ENCODE peak calls at places on chromosomes 5 and 9, in four cellular contexts. K, Q, R and Y are unnamed samples.

GRCh38 chr9:132752877-132753592 is 82.8 kb downstream of the GTF3C4 start:
- DNase-seq in K (no peak), Q (no peak), R (no peak), Y (no peak)

GRCh38 chr5:107615173-107615856 is 55.4 kb downstream of the EFNA5 start:
- DNase-seq in K (peak), Q (peak), R (peak), Y (no peak)

GRCh38 chr5:98771389-98772109 is 1.9 kb upstream of the RGMB start:
- DNase-seq in K (peak), Q (peak), R (peak), Y (peak)

GRCh38 chr5:139637438-139638089 is 10.6 kb upstream of the CXXC5 start:
- DNase-seq in K (peak), Q (peak), R (peak), Y (peak)

GRCh38 chr9:104868303-104868686 is 59.7 kb downstream of the ABCA1 start:
- DNase-seq in K (no peak), Q (no peak), R (no peak), Y (no peak)

GRCh38 chr5:140244525-140245025 is 58.3 kb downstream of the PFDN1 start:
- DNase-seq in K (peak), Q (peak), R (peak), Y (peak)

GRCh38 chr5:77560677-77561263 is 68.7 kb upstream of the WDR41 start:
- DNase-seq in K (peak), Q (peak), R (peak), Y (peak)

GRCh38 chr9:120592210-120592609 is 12.2 kb upstream of the CDK5RAP2 start:
- DNase-seq in K (no peak), Q (no peak), R (no peak), Y (no peak)

GRCh38 chr9:79719989-79720388 is 148.2 kb downstream of the TLE4 start:
- DNase-seq in K (no peak), Q (no peak), R (no peak), Y (no peak)

GRCh38 chr5:54644226-54644625 is 126.7 kb downstream of the SNX18 start:
- DNase-seq in K (peak), Q (peak), R (peak), Y (peak)

GRCh38 chr9:83981126-83981871 is 694 bp downstream of the RMI1 start:
- DNase-seq in K (peak), Q (peak), R (peak), Y (peak)

GRCh38 chr5:116370886-116371285 is 203.7 kb downstream of the SEMA6A start:
- DNase-seq in K (peak), Q (peak), R (peak), Y (peak)

DNA sequence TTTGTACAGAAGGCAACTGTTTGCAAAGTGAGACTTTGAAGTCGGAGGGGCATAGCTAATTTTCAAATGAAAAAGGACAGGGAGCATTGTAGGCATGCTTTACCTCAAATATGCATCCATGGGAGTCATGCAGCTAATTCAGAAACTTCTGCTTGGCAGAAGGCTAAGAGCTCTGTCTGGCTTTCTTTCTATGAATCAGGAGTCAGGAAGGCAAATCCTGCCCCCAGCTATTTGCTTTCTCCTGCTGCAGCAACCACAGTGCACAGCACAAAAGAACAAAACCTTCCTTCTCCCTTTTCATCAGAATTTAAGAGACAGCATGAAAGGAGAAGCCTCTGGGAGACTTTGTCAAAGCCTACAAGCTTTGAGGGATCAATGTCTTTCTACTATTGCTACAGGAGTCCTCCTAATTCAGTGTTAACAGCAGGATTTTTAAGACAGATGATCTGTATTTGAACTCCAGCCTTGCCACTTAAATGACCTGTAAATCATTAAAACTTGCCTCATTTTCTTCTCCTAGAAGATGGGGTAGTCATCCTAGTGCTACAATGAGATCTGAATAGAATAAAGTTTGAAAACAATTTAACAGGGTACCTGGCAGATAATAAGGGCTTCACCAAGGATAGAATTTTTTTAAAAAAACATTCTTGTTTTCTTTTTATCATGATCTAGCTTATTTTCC is 209.2 kb downstream of the TARS1 start:
- DNase-seq in K (peak), Q (peak), R (peak), Y (no peak)
- H3K9ac ChIP-seq in K (no peak), Q (peak), R (no peak), Y (no peak)

GRCh38 chr5:5736007-5736406 is 313.5 kb downstream of the ICE1 start:
- DNase-seq in K (no peak), Q (no peak), R (no peak), Y (no peak)

GRCh38 chr5:5739490-5739945 is 317.0 kb downstream of the ICE1 start:
- DNase-seq in K (no peak), Q (no peak), R (no peak), Y (no peak)

GRCh38 chr5:5738797-5739489 is 316.5 kb downstream of the ICE1 start:
- DNase-seq in K (no peak), Q (no peak), R (no peak), Y (no peak)

GRCh38 chr5:5741418-5741817 is 318.9 kb downstream of the ICE1 start:
- DNase-seq in K (no peak), Q (no peak), R (no peak), Y (no peak)
- H3K9ac ChIP-seq in K (no peak), Q (no peak), R (no peak), Y (no peak)

DNA sequence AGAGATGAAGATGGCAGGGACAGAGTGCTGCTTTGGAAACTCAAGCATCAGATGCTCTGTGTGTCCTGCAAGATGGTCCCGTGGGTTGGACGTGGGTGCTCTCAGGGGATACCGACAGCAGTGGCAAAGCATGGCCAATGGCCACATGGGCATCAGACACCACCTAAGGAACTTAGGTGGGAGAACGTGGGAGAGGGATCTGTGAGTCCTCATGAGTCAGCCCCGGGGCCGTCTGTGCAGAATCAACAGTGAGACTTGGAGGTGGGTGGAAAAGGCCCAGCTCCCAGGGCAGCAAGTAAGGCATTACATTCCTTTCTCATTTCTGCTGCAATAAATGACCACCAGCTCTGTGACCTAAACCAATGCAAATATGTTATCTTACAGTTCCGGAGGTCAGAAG is 77.0 kb downstream of the RAD23B start:
- DNase-seq in K (no peak), Q (peak), R (no peak), Y (no peak)
- H3K9ac ChIP-seq in K (no peak), Q (no peak), R (no peak), Y (no peak)

GRCh38 chr5:150253416-150254208 is 36.0 kb downstream of the CAMK2A start:
- DNase-seq in K (no peak), Q (no peak), R (no peak), Y (no peak)
- H3K9ac ChIP-seq in K (no peak), Q (no peak), R (no peak), Y (no peak)

GRCh38 chr5:151253604-151253948 is 591 bp downstream of the GM2A start:
- DNase-seq in K (peak), Q (no peak), R (peak), Y (no peak)

GRCh38 chr5:151250346-151251000 is 2.5 kb upstream of the GM2A start:
- DNase-seq in K (no peak), Q (no peak), R (no peak), Y (no peak)

GRCh38 chr5:151252762-151253603 is at the start of gene GM2A:
- DNase-seq in K (peak), Q (peak), R (peak), Y (peak)

GRCh38 chr5:151251001-151251551 is 1.9 kb upstream of the GM2A start:
- DNase-seq in K (no peak), Q (no peak), R (no peak), Y (no peak)

DNA sequence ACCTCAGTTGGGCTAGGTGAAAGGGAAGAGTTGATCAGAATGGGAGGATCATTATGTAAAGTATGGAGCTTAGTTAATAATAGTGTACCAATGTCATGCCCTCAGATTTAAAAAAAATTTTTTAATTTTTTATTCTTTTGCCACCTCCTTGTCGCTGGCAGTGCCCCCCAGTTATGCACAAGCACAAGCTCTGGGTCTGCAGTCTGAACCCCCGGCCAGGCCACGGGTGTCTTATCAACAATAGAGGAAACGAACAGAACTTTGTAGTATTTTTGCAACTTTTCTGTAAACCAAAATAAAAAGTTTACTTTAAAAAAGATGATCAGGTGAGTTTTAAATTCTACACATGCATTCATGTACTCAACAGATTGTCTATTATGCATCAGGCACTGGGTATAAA is 1.4 kb upstream of the GM2A start:
- DNase-seq in K (no peak), Q (no peak), R (no peak), Y (no peak)
- H3K9ac ChIP-seq in K (no peak), Q (no peak), R (no peak), Y (no peak)

DNA sequence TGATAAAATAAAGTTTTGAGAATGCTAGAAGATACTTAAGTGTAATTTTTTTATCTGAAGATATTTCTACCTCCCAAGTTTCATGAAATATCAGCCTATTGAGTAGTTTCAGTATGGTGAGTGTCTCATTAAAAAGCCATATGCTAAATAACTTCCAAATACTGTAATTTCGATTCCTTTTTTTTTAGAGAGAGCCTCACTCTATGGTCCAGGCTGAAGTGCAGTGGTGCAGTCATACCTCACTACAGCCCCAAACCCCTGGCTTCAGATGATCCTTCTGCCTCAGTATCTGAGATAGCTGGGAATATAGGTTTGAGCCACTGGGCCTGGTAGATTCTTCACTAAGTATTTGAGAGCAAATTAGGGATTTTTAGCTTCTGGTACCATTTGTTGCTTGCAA is 24.5 kb downstream of the CDC42SE2 start:
- DNase-seq in K (no peak), Q (no peak), R (no peak), Y (no peak)
- H3K9ac ChIP-seq in K (no peak), Q (no peak), R (no peak), Y (no peak)

GRCh38 chr9:89999176-89999533 is 394.3 kb downstream of the GADD45G start:
- DNase-seq in K (peak), Q (no peak), R (no peak), Y (no peak)
- H3K9ac ChIP-seq in K (no peak), Q (no peak), R (peak), Y (no peak)

GRCh38 chr9:133953621-133953975 is 38.5 kb downstream of the VAV2 start:
- DNase-seq in K (no peak), Q (no peak), R (no peak), Y (no peak)

GRCh38 chr9:133953976-133954709 is 38.0 kb downstream of the VAV2 start:
- DNase-seq in K (no peak), Q (no peak), R (no peak), Y (no peak)

GRCh38 chr9:133955821-133956411 is 36.2 kb downstream of the VAV2 start:
- DNase-seq in K (no peak), Q (peak), R (peak), Y (peak)

GRCh38 chr9:133956520-133957076 is 35.5 kb downstream of the VAV2 start:
- DNase-seq in K (no peak), Q (no peak), R (peak), Y (peak)

GRCh38 chr9:133954862-133955529 is 37.1 kb downstream of the VAV2 start:
- DNase-seq in K (no peak), Q (no peak), R (peak), Y (no peak)
- H3K9ac ChIP-seq in K (no peak), Q (no peak), R (no peak), Y (no peak)

GRCh38 chr9:82590845-82591244 is 472.1 kb downstream of the RASEF start:
- DNase-seq in K (no peak), Q (no peak), R (no peak), Y (no peak)

GRCh38 chr9:82598254-82599039 is 464.5 kb downstream of the RASEF start:
- DNase-seq in K (no peak), Q (no peak), R (no peak), Y (no peak)

GRCh38 chr9:82597225-82598158 is 465.4 kb downstream of the RASEF start:
- DNase-seq in K (no peak), Q (peak), R (peak), Y (no peak)

GRCh38 chr9:82588801-82589200 is 474.1 kb downstream of the RASEF start:
- DNase-seq in K (no peak), Q (no peak), R (no peak), Y (no peak)

GRCh38 chr9:82593436-82593835 is 469.5 kb downstream of the RASEF start:
- DNase-seq in K (no peak), Q (no peak), R (no peak), Y (no peak)
- H3K9ac ChIP-seq in K (no peak), Q (no peak), R (no peak), Y (no peak)

DNA sequence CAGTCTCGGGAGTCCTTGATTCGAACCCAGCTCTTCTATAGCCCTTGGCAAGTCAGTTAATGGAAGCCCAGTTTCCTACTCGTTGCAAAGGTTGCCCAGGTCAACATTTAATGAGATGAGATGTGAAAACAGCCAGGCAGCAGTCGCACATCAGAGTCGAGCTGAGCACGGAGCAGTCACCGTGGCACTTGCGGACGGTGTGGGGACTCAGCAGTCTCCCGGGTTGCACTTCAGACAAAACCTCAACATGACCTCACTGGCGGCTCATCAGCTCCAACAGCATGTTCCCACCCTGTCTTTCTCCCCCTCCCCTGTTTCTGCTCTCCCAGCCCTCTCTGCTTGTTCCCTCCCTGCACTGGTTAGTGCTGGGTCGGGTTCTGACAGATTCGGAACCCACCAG is 35.8 kb downstream of the UBE2QL1 start:
- DNase-seq in K (no peak), Q (no peak), R (no peak), Y (no peak)
- H3K9ac ChIP-seq in K (no peak), Q (no peak), R (no peak), Y (no peak)